ENCODE peak calls at places on chromosomes 7 and 10, in six cellular contexts. S is colonic mucosa, F is mammary epithelial cell, Z is retinal pigment epithelial cell, R is HL-60, K is epithelial cell of esophagus. M is an unnamed sample.

GRCh38 chr7:2403718-2404648 is 572 bp downstream of the CHST12 start:
- DNase-seq in S (peak; percentile 42), F (peak; percentile 26), Z (no peak), R (no peak), K (peak; percentile 34), M (peak; percentile 33)

GRCh38 chr10:89921422-89921821 is 220.0 kb downstream of the KIF20B start:
- DNase-seq in S (no peak), F (peak; percentile 95), Z (no peak), R (no peak), K (peak; percentile 96), M (peak; percentile 54)

GRCh38 chr7:116499168-116500070 is at the start of gene CAV2:
- DNase-seq in S (peak; percentile 61), F (peak; percentile 96), Z (no peak), R (no peak), K (peak; percentile 94), M (peak; percentile 86)

GRCh38 chr7:88306590-88307048 is at the start of gene STEAP4:
- DNase-seq in S (peak; percentile 89), F (peak; percentile 78), Z (peak; percentile 19), R (peak; percentile 87), K (peak; percentile 93), M (peak; percentile 69)

GRCh38 chr7:112596260-112596659 is 115.5 kb downstream of the LSMEM1 start:
- DNase-seq in S (no peak), F (peak; percentile 22), Z (peak; percentile 55), R (no peak), K (peak; percentile 55), M (peak; percentile 67)

GRCh38 chr7:82087099-82087498 is 317.3 kb upstream of the HGF start:
- DNase-seq in S (no peak), F (no peak), Z (no peak), R (no peak), K (no peak), M (no peak)

GRCh38 chr10:113222207-113222606 is 272.2 kb downstream of the TCF7L2 start:
- DNase-seq in S (no peak), F (no peak), Z (no peak), R (no peak), K (no peak), M (no peak)

GRCh38 chr10:89160339-89160738 is 46.8 kb downstream of the CH25H start:
- DNase-seq in S (no peak), F (no peak), Z (no peak), R (no peak), K (peak; percentile 27), M (no peak)

GRCh38 chr10:110843031-110843430 is 28.7 kb upstream of the PDCD4 start:
- DNase-seq in S (peak; percentile 53), F (no peak), Z (no peak), R (peak; percentile 67), K (no peak), M (no peak)

GRCh38 chr10:21171197-21171935 is 274.3 kb upstream of the NEBL start:
- DNase-seq in S (no peak), F (no peak), Z (no peak), R (no peak), K (no peak), M (no peak)

GRCh38 chr10:110029448-110029847 is 21.7 kb downstream of the ADD3 start:
- DNase-seq in S (no peak), F (no peak), Z (no peak), R (no peak), K (no peak), M (no peak)

GRCh38 chr7:79458796-79459195 is 5.3 kb upstream of the MAGI2 start:
- DNase-seq in S (no peak), F (no peak), Z (no peak), R (no peak), K (no peak), M (no peak)

GRCh38 chr7:26500749-26501352 is 209.2 kb downstream of the SNX10 start:
- DNase-seq in S (no peak), F (peak; percentile 27), Z (peak; percentile 3), R (peak; percentile 48), K (peak; percentile 43), M (peak; percentile 53)

GRCh38 chr10:30583778-30584415 is 45.7 kb downstream of the LYZL2 start:
- DNase-seq in S (peak; percentile 86), F (peak; percentile 94), Z (no peak), R (no peak), K (peak; percentile 69), M (peak; percentile 82)

GRCh38 chr7:155190608-155191536 is 106.8 kb upstream of the INSIG1 start:
- DNase-seq in S (peak; percentile 51), F (no peak), Z (no peak), R (peak; percentile 23), K (peak; percentile 35), M (peak; percentile 46)

DNA sequence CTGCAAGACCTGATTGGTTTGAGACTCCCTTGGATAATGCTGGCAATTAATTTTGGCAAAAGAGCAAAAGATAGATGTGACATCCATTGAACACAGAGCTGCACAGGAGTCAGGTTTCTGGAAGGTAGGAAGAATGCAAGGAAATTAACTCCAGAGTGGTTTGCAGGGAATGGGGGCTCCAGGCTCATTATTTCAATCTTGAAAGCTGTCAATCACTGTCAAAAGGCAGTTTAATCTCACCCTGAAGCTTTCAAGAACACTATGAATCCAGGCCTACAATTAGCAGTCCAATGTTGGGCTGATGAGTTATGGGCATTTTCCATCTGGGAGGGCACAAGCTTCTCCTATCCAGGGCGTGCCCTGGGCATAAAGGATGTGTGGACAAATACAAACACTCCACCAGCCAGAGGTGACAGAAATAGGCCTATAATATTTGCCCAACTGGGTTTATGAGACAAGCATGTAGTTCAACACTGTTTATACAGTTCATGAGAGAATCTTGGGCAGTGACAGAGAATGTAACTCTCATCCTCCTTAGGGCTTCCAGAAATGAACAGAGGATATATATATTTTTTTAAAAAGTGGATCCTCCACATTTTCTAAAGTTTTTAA is 80.5 kb downstream of the KCNMA1 start:
- DNase-seq in S (no peak), F (no peak), Z (peak; percentile 40), R (no peak), K (no peak), M (no peak)
- TF ChIP-seq CTCF in S (no peak), F (no peak), Z (no peak), R (no peak), K (no peak), M (no peak)

GRCh38 chr10:86067436-86068050 is 299.1 kb downstream of the GRID1 start:
- DNase-seq in S (no peak), F (no peak), Z (no peak), R (no peak), K (no peak), M (no peak)
- TF ChIP-seq CTCF in S (no peak), F (no peak), Z (no peak), R (no peak), K (no peak), M (no peak)

DNA sequence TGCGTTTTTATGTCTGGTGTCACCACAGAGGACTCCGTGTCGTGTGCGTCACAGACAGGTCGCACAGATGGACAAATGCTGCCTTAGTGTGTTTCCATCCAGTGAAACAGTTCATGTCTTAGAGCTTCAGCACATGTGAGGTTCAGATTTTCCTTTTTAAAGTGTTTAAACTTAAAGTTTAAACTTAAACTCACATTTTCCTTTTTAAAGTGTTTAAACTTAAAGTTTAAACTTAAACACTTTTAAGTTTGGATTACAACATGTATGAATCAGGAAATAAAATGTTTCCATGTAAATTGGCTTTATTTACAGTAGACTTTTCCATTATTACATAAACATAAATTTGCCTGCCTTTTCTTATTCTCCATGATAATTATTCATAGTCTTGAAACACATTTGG is 67.3 kb downstream of the INSYN2A start:
- DNase-seq in S (no peak), F (no peak), Z (no peak), R (no peak), K (no peak), M (no peak)
- TF ChIP-seq CTCF in S (no peak), F (no peak), Z (no peak), R (no peak), K (no peak), M (no peak)

GRCh38 chr10:24249829-24250415 is 41.0 kb downstream of the KIAA1217 start:
- DNase-seq in S (no peak), F (peak; percentile 88), Z (peak; percentile 58), R (no peak), K (peak; percentile 95), M (peak; percentile 90)
- TF ChIP-seq CTCF in S (no peak), F (peak; percentile 26), Z (no peak), R (no peak), K (no peak), M (no peak)

GRCh38 chr10:133520193-133520738 is 6.9 kb upstream of the CYP2E1 start:
- DNase-seq in S (peak; percentile 88), F (peak; percentile 58), Z (peak; percentile 5), R (peak; percentile 90), K (peak; percentile 42), M (peak; percentile 58)
- TF ChIP-seq CTCF in S (peak; percentile 92), F (peak; percentile 94), Z (peak; percentile 75), R (peak; percentile 67), K (peak; percentile 57), M (peak; percentile 58)

DNA sequence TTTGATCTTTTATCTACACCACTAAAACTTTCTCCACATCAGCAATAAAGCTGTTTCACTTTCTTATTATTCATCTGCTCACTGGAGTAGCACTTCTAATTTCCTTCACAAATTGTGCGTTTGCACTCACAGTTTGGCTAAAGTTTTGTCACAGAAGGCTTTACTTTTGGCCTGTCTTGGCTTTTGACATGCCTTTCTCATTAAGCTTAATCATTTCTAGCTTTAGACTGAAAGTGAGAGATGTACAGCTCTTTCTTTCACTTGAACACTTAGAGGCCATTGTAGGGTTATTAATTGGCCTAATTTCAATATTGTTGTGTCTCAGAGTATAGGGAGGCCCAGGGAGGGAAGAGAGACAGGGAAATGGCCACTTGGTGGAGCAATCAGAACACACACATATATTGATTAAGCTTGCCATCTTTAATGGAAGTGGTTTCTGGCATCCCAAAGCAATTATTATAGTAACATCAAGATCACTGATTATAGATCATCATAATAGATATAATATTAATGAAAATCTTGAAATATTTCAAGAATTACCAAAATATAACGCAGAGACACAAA is 512.5 kb downstream of the ETV1 start:
- DNase-seq in S (no peak), F (no peak), Z (no peak), R (no peak), K (no peak), M (peak; percentile 6)
- TF ChIP-seq CTCF in S (no peak), F (peak; percentile 11), Z (no peak), R (no peak), K (no peak), M (no peak)

DNA sequence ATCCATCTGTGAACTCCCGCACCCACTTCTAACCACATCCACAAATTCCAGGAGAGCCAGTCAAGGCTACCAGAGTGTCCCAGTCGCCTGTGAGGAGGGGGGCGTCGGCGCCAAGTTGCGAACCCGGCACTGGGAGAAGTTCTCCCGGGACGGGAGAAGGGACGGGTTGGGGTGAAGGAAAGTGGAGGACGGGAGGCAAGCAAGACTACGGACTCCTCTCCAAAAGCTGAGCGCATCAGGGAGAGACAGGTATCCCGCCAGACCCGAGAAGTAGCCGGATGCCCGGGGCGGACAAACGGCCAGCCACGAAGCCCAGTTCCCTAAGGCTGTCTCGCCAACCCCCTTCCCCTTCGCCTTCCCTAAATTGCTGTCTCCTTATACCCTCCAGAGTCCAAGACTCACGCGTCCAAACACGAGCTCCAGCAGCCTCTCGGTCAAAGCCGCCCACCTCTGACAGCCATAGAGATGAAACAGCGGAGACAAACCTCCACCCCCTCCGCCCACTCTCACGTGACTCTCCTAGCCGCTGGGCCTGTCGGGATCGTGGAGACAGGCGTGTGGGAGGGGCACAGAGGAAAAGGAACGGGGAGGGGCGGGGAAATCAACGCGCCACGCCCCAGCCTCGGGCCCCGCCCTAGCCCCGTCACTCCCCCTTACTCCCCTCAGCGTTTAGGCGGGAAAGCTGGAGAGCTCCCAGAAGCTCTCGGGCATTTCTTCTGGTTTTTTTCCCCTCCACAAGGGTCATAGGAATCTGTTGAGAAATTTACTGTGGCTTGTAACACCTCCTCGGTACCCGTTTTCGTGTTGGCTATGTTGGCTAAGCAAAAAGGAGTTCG is at the start of gene MICU1:
- DNase-seq in S (peak; percentile 98), F (peak; percentile 94), Z (peak; percentile 81), R (peak; percentile 96), K (peak; percentile 96), M (peak; percentile 96)
- TF ChIP-seq CTCF in S (no peak), F (no peak), Z (no peak), R (no peak), K (no peak), M (no peak)

M was measured in MCF 10A.